ENCODE peak calls at places on chromosomes 5 and 9, in five cellular contexts. Z is SK-N-DZ; B is activated CD8-positive, alpha-beta memory T cell treated with anti-CD3 and anti-CD28 coated beads, Interleukin-2, amount 10 ng/mL, durations not matched to agents 7 days and 5 days; Y is A172; M is AG04450. O is an unnamed sample.

GRCh38 chr5:108168915-108169314 is 213.0 kb downstream of the FBXL17 start:
- DNase-seq in Z (no peak), Y (no peak), M (no peak), B (no peak), O (no peak)

GRCh38 chr9:15087031-15087417 is 176.8 kb upstream of the FREM1 start:
- DNase-seq in Z (no peak), B (no peak), Y (no peak), M (no peak), O (no peak)

GRCh38 chr5:176724472-176724871 is 77.2 kb downstream of the TSPAN17 start:
- DNase-seq in M (no peak), B (no peak), Y (no peak), Z (no peak), O (no peak)

GRCh38 chr9:114263853-114264510 is 58.9 kb upstream of the ORM1 start:
- DNase-seq in Z (no peak), M (no peak), B (no peak), Y (no peak), O (no peak)

GRCh38 chr9:133955821-133956411 is 36.2 kb downstream of the VAV2 start:
- DNase-seq in Y (no peak), Z (peak; percentile 59), B (no peak), M (no peak), O (no peak)

GRCh38 chr5:145803617-145804016 is 31.5 kb downstream of the PRELID2 start:
- DNase-seq in Y (no peak), Z (no peak), B (no peak), M (no peak), O (no peak)

GRCh38 chr5:66829826-66830225 is 233.6 kb downstream of the MAST4 start:
- DNase-seq in M (no peak), Y (peak; percentile 41), B (no peak), Z (no peak), O (no peak)

GRCh38 chr5:94243612-94244011 is 374.8 kb downstream of the KIAA0825 start:
- DNase-seq in B (no peak), Y (peak; percentile 86), M (no peak), Z (no peak), O (no peak)

GRCh38 chr9:21744874-21745273 is 57.6 kb upstream of the MTAP start:
- DNase-seq in B (no peak), Z (no peak), Y (no peak), M (no peak), O (no peak)

GRCh38 chr9:131402073-131402472 is 8.2 kb downstream of the PRRC2B start:
- DNase-seq in M (no peak), B (no peak), Z (no peak), Y (peak; percentile 19), O (no peak)

GRCh38 chr5:61357745-61358144 is 25.7 kb downstream of the ZSWIM6 start:
- DNase-seq in B (no peak), Y (no peak), M (no peak), Z (peak; percentile 24), O (no peak)

GRCh38 chr9:32423371-32423770 is 38.9 kb downstream of the ACO1 start:
- DNase-seq in Y (peak; percentile 71), B (no peak), M (peak; percentile 44), Z (no peak), O (no peak)

GRCh38 chr9:18682907-18683306 is 209.0 kb downstream of the ADAMTSL1 start:
- DNase-seq in M (no peak), Y (no peak), Z (no peak), B (no peak), O (no peak)

GRCh38 chr5:168879929-168880328 is 300.8 kb upstream of the PANK3 start:
- DNase-seq in Y (no peak), M (no peak), Z (peak; percentile 32), B (no peak), O (no peak)

O was measured in left ventricle myocardium inferior.